ENCODE peak calls at places on chromosomes 11 and 22, in five cellular contexts. J is H1, O is transverse colon, Y is AG10803, D is neuronal stem cell. V is an unnamed sample.

GRCh38 chr22:24994070-24994763 is 41.7 kb downstream of the KIAA1671 start:
- DNase-seq in J (no peak), O (peak), D (no peak), Y (peak), V (no peak)

GRCh38 chr11:88538088-88538487 is 200.6 kb upstream of the CTSC start:
- DNase-seq in O (no peak), Y (peak), J (no peak), D (no peak), V (peak)

GRCh38 chr11:68682531-68682931 is 1.8 kb upstream of the GAL start:
- DNase-seq in O (no peak), Y (no peak), D (no peak), J (no peak), V (no peak)

GRCh38 chr11:78715639-78716311 is 141.1 kb upstream of the NARS2 start:
- DNase-seq in Y (peak), O (peak), D (peak), J (peak), V (peak)

GRCh38 chr22:45551310-45552016 is 48.8 kb downstream of the FBLN1 start:
- DNase-seq in O (no peak), D (no peak), J (no peak), Y (peak), V (no peak)

GRCh38 chr22:37218771-37219411 is 6.6 kb upstream of the SSTR3 start:
- DNase-seq in J (no peak), D (no peak), Y (no peak), O (peak), V (no peak)

GRCh38 chr22:47624277-47625012 is 862.0 kb downstream of the TBC1D22A start:
- DNase-seq in O (no peak), D (no peak), J (peak), Y (no peak), V (no peak)

GRCh38 chr11:120168960-120169681 is 31.2 kb upstream of the TRIM29 start:
- DNase-seq in O (peak), Y (peak), J (peak), D (peak), V (peak)

GRCh38 chr22:32475428-32476010 is 908 bp downstream of the FBXO7 start:
- DNase-seq in Y (peak), D (peak), O (peak), J (peak), V (peak)

GRCh38 chr11:1227551-1228182 is 4.8 kb downstream of the MUC5B start:
- DNase-seq in J (no peak), D (no peak), Y (no peak), O (peak), V (no peak)

GRCh38 chr22:23518381-23519187 is 61.5 kb downstream of the IGLL1 start:
- DNase-seq in Y (no peak), O (no peak), J (no peak), D (no peak), V (no peak)

GRCh38 chr11:119365071-119365591 is 16.4 kb downstream of the USP2 start:
- DNase-seq in D (no peak), J (no peak), Y (peak), O (no peak), V (no peak)

GRCh38 chr11:34344410-34345011 is 13.3 kb downstream of the ABTB2 start:
- DNase-seq in D (no peak), J (no peak), O (no peak), Y (no peak), V (no peak)

GRCh38 chr11:9269492-9270030 is 4.4 kb upstream of the DENND5A start:
- DNase-seq in Y (peak), D (no peak), O (peak), J (no peak), V (peak)

GRCh38 chr11:32729976-32730375 is 64.5 kb downstream of the CCDC73 start:
- DNase-seq in Y (no peak), D (no peak), J (no peak), O (no peak), V (no peak)

GRCh38 chr11:14499178-14499559 is 442 bp downstream of the COPB1 start:
- DNase-seq in D (no peak), J (no peak), O (peak), Y (peak), V (peak)

GRCh38 chr22:17694193-17694592 is 55.6 kb downstream of the BCL2L13 start:
- DNase-seq in J (no peak), Y (no peak), O (no peak), D (no peak), V (no peak)

GRCh38 chr22:17694752-17695151 is 56.2 kb downstream of the BCL2L13 start:
- DNase-seq in D (no peak), J (no peak), Y (no peak), O (no peak), V (no peak)

GRCh38 chr22:17695986-17696385 is 57.4 kb downstream of the BCL2L13 start:
- DNase-seq in D (no peak), Y (no peak), O (no peak), J (no peak), V (no peak)

GRCh38 chr22:17692841-17693240 is 54.3 kb downstream of the BCL2L13 start:
- DNase-seq in O (no peak), Y (no peak), D (no peak), J (no peak), V (no peak)
- H3K4me3 ChIP-seq in O (no peak), Y (no peak), D (no peak), J (no peak), V (no peak)

GRCh38 chr11:7031346-7031957 is 11.2 kb downstream of the NLRP14 start:
- DNase-seq in O (peak), D (no peak), J (no peak), Y (no peak), V (no peak)
- H3K4me3 ChIP-seq in O (no peak), D (no peak), J (no peak), Y (no peak), V (no peak)

GRCh38 chr11:95092549-95093324 is 3.1 kb downstream of the ENDOD1 start:
- DNase-seq in J (no peak), D (no peak), Y (peak), O (peak), V (peak)
- H3K4me3 ChIP-seq in J (no peak), D (no peak), Y (no peak), O (no peak), V (no peak)

GRCh38 chr11:12196862-12197261 is 86.5 kb downstream of the MICAL2 start:
- DNase-seq in D (no peak), Y (no peak), J (no peak), O (no peak), V (no peak)
- H3K4me3 ChIP-seq in D (no peak), Y (no peak), J (no peak), O (no peak), V (no peak)

V was measured in fibroblast of pulmonary artery.